ENCODE peak calls at places on chromosomes 2 and 18, in five cellular contexts. U is esophagus muscularis mucosa, I is neural progenitor cell, O is pancreas, P is hepatocyte. T is an unnamed sample.

GRCh38 chr18:62814114-62814759 is 98.9 kb downstream of the PHLPP1 start:
- DNase-seq in P (no peak), I (peak), O (no peak), U (no peak), T (no peak)

GRCh38 chr2:113214141-113214540 is 40.4 kb downstream of the PSD4 start:
- DNase-seq in U (no peak), O (no peak), I (no peak), P (no peak), T (no peak)

GRCh38 chr2:24827321-24828261 is 34.4 kb downstream of the CENPO start:
- DNase-seq in O (peak), U (no peak), I (peak), P (peak), T (peak)

GRCh38 chr2:60472026-60472425 is 81.4 kb downstream of the BCL11A start:
- DNase-seq in U (no peak), P (no peak), I (no peak), O (no peak), T (no peak)

GRCh38 chr2:20542761-20543578 is 96.1 kb downstream of the RHOB start:
- DNase-seq in U (no peak), P (peak), I (no peak), O (no peak), T (no peak)

GRCh38 chr2:1569879-1570450 is 156.7 kb downstream of the TPO start:
- DNase-seq in O (no peak), I (no peak), U (no peak), P (no peak), T (no peak)

GRCh38 chr2:37688771-37689468 is 17.5 kb upstream of the CDC42EP3 start:
- DNase-seq in P (peak), I (no peak), O (no peak), U (no peak), T (no peak)

GRCh38 chr2:70887550-70888229 is 48.0 kb upstream of the ATP6V1B1 start:
- DNase-seq in U (peak), O (peak), I (peak), P (peak), T (no peak)

GRCh38 chr2:237614151-237614720 is 13.2 kb upstream of the LRRFIP1 start:
- DNase-seq in O (no peak), I (peak), P (peak), U (no peak), T (no peak)

GRCh38 chr2:237312021-237312755 is 101.8 kb downstream of the COL6A3 start:
- DNase-seq in O (no peak), P (no peak), U (no peak), I (no peak), T (no peak)

GRCh38 chr18:21335927-21336488 is 94.0 kb downstream of the GREB1L start:
- DNase-seq in O (no peak), P (no peak), I (no peak), U (no peak), T (no peak)

GRCh38 chr18:41323044-41323443 is 632.0 kb upstream of the PIK3C3 start:
- DNase-seq in I (no peak), U (no peak), P (no peak), O (no peak), T (no peak)

GRCh38 chr2:100321181-100321880 is 970 bp downstream of the LONRF2 start:
- DNase-seq in O (peak), U (no peak), P (peak), I (peak), T (no peak)

GRCh38 chr2:205078762-205079161 is 533.5 kb downstream of the PARD3B start:
- DNase-seq in U (no peak), I (no peak), P (no peak), O (no peak), T (no peak)

GRCh38 chr2:53087282-53087882 is 680.2 kb upstream of the CHAC2 start:
- DNase-seq in O (no peak), P (no peak), U (no peak), I (no peak), T (no peak)

GRCh38 chr18:55790296-55790695 is 202.3 kb upstream of the TCF4 start:
- DNase-seq in I (no peak), O (no peak), P (peak), U (no peak), T (no peak)

GRCh38 chr2:69298261-69298660 is 88.8 kb downstream of the GFPT1 start:
- DNase-seq in O (no peak), I (no peak), U (no peak), P (no peak), T (no peak)

GRCh38 chr2:228658998-228659397 is 477.5 kb upstream of the SPHKAP start:
- DNase-seq in P (no peak), O (no peak), I (no peak), U (no peak), T (no peak)

GRCh38 chr2:190843874-190844699 is 36.5 kb upstream of the GLS start:
- DNase-seq in O (no peak), I (no peak), U (no peak), P (no peak), T (no peak)

GRCh38 chr2:232341739-232342126 is 36.8 kb upstream of the ALPP start:
- DNase-seq in I (no peak), U (no peak), P (no peak), O (peak), T (no peak)

GRCh38 chr18:78924301-78925192 is 55.1 kb upstream of the SALL3 start:
- DNase-seq in O (no peak), I (no peak), U (no peak), P (no peak), T (no peak)

GRCh38 chr2:109324859-109325258 is 195.9 kb downstream of the SH3RF3 start:
- DNase-seq in P (no peak), O (no peak), U (no peak), I (no peak), T (peak)

GRCh38 chr2:172215172-172215935 is 112.7 kb upstream of the DLX2 start:
- DNase-seq in P (no peak), U (no peak), O (no peak), I (no peak), T (peak)

GRCh38 chr2:168182850-168183249 is 64.5 kb downstream of the STK39 start:
- DNase-seq in P (no peak), U (no peak), I (no peak), O (no peak), T (no peak)

GRCh38 chr18:67194886-67195285 is 321.6 kb downstream of the DSEL start:
- DNase-seq in I (peak), O (no peak), U (no peak), P (no peak), T (no peak)
- TF ChIP-seq CTCF in I (no peak), O (no peak), U (no peak), P (no peak), T (no peak)

GRCh38 chr18:3261035-3261392 is 919 bp upstream of the MYL12B start:
- DNase-seq in I (no peak), U (no peak), O (no peak), P (no peak), T (no peak)

GRCh38 chr18:3262234-3263171 is 570 bp downstream of the MYL12B start:
- DNase-seq in I (no peak), U (no peak), P (peak), O (peak), T (no peak)

GRCh38 chr18:3264362-3264761 is 2.4 kb downstream of the MYL12B start:
- DNase-seq in U (no peak), O (no peak), P (peak), I (no peak), T (no peak)

GRCh38 chr18:3257627-3258120 is 4.3 kb upstream of the MYL12B start:
- DNase-seq in P (no peak), I (no peak), O (no peak), U (no peak), T (no peak)

GRCh38 chr18:3261393-3262233 is at the start of gene MYL12B:
- DNase-seq in U (peak), P (peak), O (peak), I (peak), T (peak)
- TF ChIP-seq CTCF in U (peak), P (no peak), O (no peak), I (no peak), T (no peak)

GRCh38 chr2:101776172-101777043 is 78.9 kb downstream of the MAP4K4 start:
- DNase-seq in I (peak), O (no peak), P (peak), U (no peak), T (no peak)
- TF ChIP-seq CTCF in I (peak), O (no peak), P (peak), U (no peak), T (no peak)

GRCh38 chr2:62498739-62499138 is 7.3 kb downstream of the TMEM17 start:
- DNase-seq in I (no peak), P (no peak), U (no peak), O (no peak), T (no peak)
- TF ChIP-seq CTCF in I (no peak), P (no peak), U (no peak), O (no peak), T (no peak)

GRCh38 chr2:201262718-201263117 is 2.4 kb downstream of the CASP8 start:
- DNase-seq in U (no peak), P (no peak), I (no peak), O (no peak), T (no peak)

GRCh38 chr2:201260302-201260800 is at the start of gene CASP8:
- DNase-seq in O (no peak), P (no peak), U (peak), I (no peak), T (peak)

GRCh38 chr2:201261911-201262310 is 1.6 kb downstream of the CASP8 start:
- DNase-seq in P (no peak), I (no peak), U (no peak), O (no peak), T (no peak)

GRCh38 chr2:201259216-201259615 is 1.1 kb upstream of the CASP8 start:
- DNase-seq in U (peak), P (no peak), I (no peak), O (no peak), T (no peak)

GRCh38 chr2:201261471-201261870 is 1.1 kb downstream of the CASP8 start:
- DNase-seq in U (peak), O (no peak), P (no peak), I (no peak), T (no peak)
- TF ChIP-seq CTCF in U (no peak), O (no peak), P (no peak), I (no peak), T (no peak)

GRCh38 chr18:54726143-54726542 is 102.1 kb upstream of the RAB27B start:
- DNase-seq in U (no peak), O (no peak), I (no peak), P (no peak), T (no peak)
- TF ChIP-seq CTCF in U (no peak), O (no peak), I (no peak), P (no peak), T (no peak)

DNA sequence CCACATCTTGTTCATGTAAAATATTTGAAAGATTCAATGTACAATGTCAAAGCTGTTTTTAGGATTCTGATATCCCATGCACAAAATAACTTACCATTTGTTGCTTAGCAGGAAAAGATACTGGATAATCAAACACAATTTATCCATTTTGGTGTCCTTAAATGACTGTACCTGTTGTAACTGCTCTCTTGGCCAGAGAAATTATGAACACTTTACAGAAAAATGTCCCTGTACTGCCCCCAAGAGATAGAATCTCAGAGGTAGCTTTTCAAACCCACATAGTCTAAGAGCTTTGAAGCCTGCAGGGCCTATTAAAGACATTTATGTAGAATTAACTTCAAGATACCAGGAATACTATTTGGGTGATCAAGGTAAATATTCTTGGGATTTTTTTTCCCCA is 12.2 kb upstream of the ME2 start:
- DNase-seq in O (no peak), U (no peak), I (no peak), P (no peak), T (no peak)
- TF ChIP-seq CTCF in O (no peak), U (peak), I (no peak), P (peak), T (no peak)

GRCh38 chr2:160741271-160741670 is 247.7 kb upstream of the RBMS1 start:
- DNase-seq in O (no peak), U (no peak), P (no peak), I (no peak), T (no peak)
- TF ChIP-seq CTCF in O (no peak), U (no peak), P (no peak), I (no peak), T (no peak)

T was measured in lower leg skin.